ENCODE peak calls at places on chromosomes 16 and 17, in eight cellular contexts. D is stimulated activated naive CD8-positive, alpha-beta T cell treated with anti-CD3 and anti-CD28 coated beads, Interleukin-15, Interleukin-2, amounts not matched to agents 100 U/mL and 50 U/mL, for 24 hours; C is NCI-H1092 treated with DMSO at 0.1 percent for 48 hours; A is activated CD4-positive, alpha-beta T cell treated with anti-CD3 and anti-CD28 coated beads for 4 hours; U is osteoblast; I is A172; J is left ventricle myocardium inferior; H is GM23338. S is an unnamed sample.

GRCh38 chr17:29571883-29572681 is 3.6 kb downstream of the TP53I13 start:
- DNase-seq in D (no peak), C (no peak), A (no peak), U (peak), I (no peak), J (peak), H (no peak), S (no peak)

GRCh38 chr16:68985855-68986254 is 119.6 kb upstream of the HAS3 start:
- DNase-seq in D (no peak), C (no peak), A (no peak), U (peak), I (no peak), J (no peak), H (no peak), S (no peak)

GRCh38 chr16:11624645-11625607 is 38.2 kb upstream of the LITAF start:
- DNase-seq in D (no peak), C (no peak), A (no peak), U (peak), I (no peak), J (no peak), H (no peak), S (no peak)

GRCh38 chr16:626787-627457 is 3.9 kb upstream of the WFIKKN1 start:
- DNase-seq in D (no peak), C (no peak), A (no peak), U (peak), I (peak), J (no peak), H (no peak), S (peak)

GRCh38 chr17:62616993-62617893 is 10.2 kb upstream of the MRC2 start:
- DNase-seq in D (no peak), C (no peak), A (no peak), U (peak), I (no peak), J (no peak), H (peak), S (no peak)

GRCh38 chr16:1150511-1150982 is 2.4 kb upstream of the CACNA1H start:
- DNase-seq in D (peak), C (no peak), A (no peak), U (peak), I (no peak), J (no peak), H (peak), S (peak)

GRCh38 chr16:52976539-52977167 is 76.0 kb downstream of the CHD9NB start:
- DNase-seq in D (no peak), C (peak), A (no peak), U (peak), I (peak), J (no peak), H (peak), S (no peak)

GRCh38 chr16:4293822-4294457 is 21.1 kb upstream of the TFAP4 start:
- DNase-seq in D (no peak), C (peak), A (no peak), U (peak), I (peak), J (peak), H (peak), S (no peak)

GRCh38 chr17:38925263-38925995 is at the start of gene LASP1NB:
- DNase-seq in D (peak), C (no peak), A (peak), U (peak), I (no peak), J (no peak), H (peak), S (no peak)

GRCh38 chr17:46264456-46265198 is 30.3 kb upstream of the LRRC37A start:
- DNase-seq in D (no peak), C (no peak), A (peak), U (peak), I (peak), J (no peak), H (peak), S (no peak)

GRCh38 chr17:81160306-81160705 is 5.0 kb upstream of the PVALEF start:
- DNase-seq in D (no peak), C (no peak), A (no peak), U (peak), I (no peak), J (peak), H (no peak), S (no peak)

GRCh38 chr16:59067207-59067606 is 333.1 kb upstream of the GOT2 start:
- DNase-seq in D (no peak), C (no peak), A (no peak), U (no peak), I (peak), J (no peak), H (no peak), S (no peak)

GRCh38 chr17:41932821-41933389 is 2.5 kb downstream of the ODAD4 start:
- DNase-seq in D (no peak), C (no peak), A (no peak), U (no peak), I (no peak), J (no peak), H (no peak), S (no peak)

GRCh38 chr16:86566966-86567700 is 504 bp downstream of the FOXC2 start:
- DNase-seq in D (no peak), C (no peak), A (no peak), U (peak), I (no peak), J (peak), H (peak), S (no peak)

GRCh38 chr17:2947996-2948550 is 115.3 kb downstream of the OR1D5 start:
- DNase-seq in D (no peak), C (no peak), A (no peak), U (no peak), I (no peak), J (no peak), H (no peak), S (no peak)

GRCh38 chr17:58666858-58667267 is 25.0 kb downstream of the TEX14 start:
- DNase-seq in D (peak), C (peak), A (peak), U (no peak), I (no peak), J (peak), H (no peak), S (no peak)

GRCh38 chr16:3256876-3257465 is 538 bp upstream of the MEFV start:
- DNase-seq in D (no peak), C (no peak), A (no peak), U (peak), I (peak), J (no peak), H (no peak), S (no peak)

GRCh38 chr17:17819111-17819510 is 17.7 kb downstream of the SREBF1 start:
- DNase-seq in D (no peak), C (no peak), A (no peak), U (peak), I (no peak), J (no peak), H (no peak), S (no peak)

GRCh38 chr16:10579965-10580918 is at the start of gene EMP2:
- DNase-seq in D (peak), C (no peak), A (no peak), U (peak), I (peak), J (peak), H (peak), S (peak)

GRCh38 chr17:8016632-8017424 is 14.4 kb downstream of the GUCY2D start:
- DNase-seq in D (peak), C (peak), A (peak), U (peak), I (no peak), J (no peak), H (peak), S (no peak)

GRCh38 chr17:39361064-39361463 is 40.4 kb downstream of the FBXL20 start:
- DNase-seq in D (no peak), C (no peak), A (no peak), U (no peak), I (no peak), J (no peak), H (no peak), S (no peak)

GRCh38 chr16:30748634-30749445 is 615 bp downstream of the PHKG2 start:
- DNase-seq in D (peak), C (no peak), A (peak), U (peak), I (peak), J (no peak), H (peak), S (no peak)

GRCh38 chr17:50547035-50547735 is at the start of gene SPATA20:
- DNase-seq in D (peak), C (peak), A (peak), U (peak), I (peak), J (peak), H (peak), S (peak)

GRCh38 chr16:57938936-57939871 is 31.7 kb downstream of the CNGB1 start:
- DNase-seq in D (no peak), C (no peak), A (no peak), U (peak), I (peak), J (peak), H (no peak), S (no peak)

GRCh38 chr16:79653337-79654000 is 52.9 kb upstream of the MAF start:
- DNase-seq in D (no peak), C (peak), A (no peak), U (no peak), I (no peak), J (peak), H (no peak), S (no peak)

GRCh38 chr17:43342601-43342905 is 56.2 kb upstream of the ARL4D start:
- DNase-seq in D (no peak), C (peak), A (no peak), U (no peak), I (no peak), J (no peak), H (no peak), S (no peak)

GRCh38 chr16:2226245-2226793 is 2.9 kb downstream of the E4F1 start:
- DNase-seq in D (no peak), C (no peak), A (no peak), U (peak), I (no peak), J (no peak), H (no peak), S (no peak)

GRCh38 chr17:31696184-31696602 is 162.9 kb downstream of the COPRS start:
- DNase-seq in D (no peak), C (no peak), A (no peak), U (peak), I (peak), J (peak), H (peak), S (no peak)

GRCh38 chr17:81480140-81480917 is 32.3 kb downstream of the ACTG1 start:
- DNase-seq in D (no peak), C (peak), A (no peak), U (peak), I (peak), J (no peak), H (no peak), S (no peak)

GRCh38 chr17:41810659-41811548 is 845 bp downstream of the P3H4 start:
- DNase-seq in D (no peak), C (peak), A (no peak), U (peak), I (no peak), J (no peak), H (peak), S (no peak)

GRCh38 chr17:80981062-80981902 is 10.4 kb upstream of the CHMP6 start:
- DNase-seq in D (peak), C (no peak), A (peak), U (peak), I (no peak), J (no peak), H (peak), S (no peak)

GRCh38 chr17:81528651-81529436 is 667 bp downstream of the FSCN2 start:
- DNase-seq in D (no peak), C (no peak), A (no peak), U (no peak), I (no peak), J (no peak), H (no peak), S (no peak)